ENCODE peak calls at places on chromosomes 4 and X, in five cellular contexts. P is upper lobe of right lung, W is K562, F is left lung, R is IMR-90. O is an unnamed sample.

GRCh38 chr4:53476232-53477037 is 99.0 kb downstream of the FIP1L1 start:
- ATAC-seq in P (no peak), W (peak), F (peak), R (peak), O (peak)

GRCh38 chr4:148182230-148182928 is 259.8 kb downstream of the NR3C2 start:
- ATAC-seq in P (no peak), W (no peak), F (no peak), R (no peak), O (no peak)

GRCh38 chr4:106986486-106986885 is 49.6 kb downstream of the DKK2 start:
- ATAC-seq in P (no peak), W (no peak), F (no peak), R (no peak), O (no peak)

GRCh38 chr4:122542411-122543236 is 78.2 kb downstream of the IL21 start:
- ATAC-seq in P (no peak), W (no peak), F (peak), R (no peak), O (no peak)

GRCh38 chr4:75009138-75009537 is 76.2 kb downstream of the PARM1 start:
- ATAC-seq in P (no peak), W (no peak), F (no peak), R (no peak), O (no peak)

GRCh38 chrX:100819534-100819836 is 706 bp upstream of the CSTF2 start:
- ATAC-seq in P (no peak), W (no peak), F (no peak), R (no peak), O (no peak)

GRCh38 chrX:96407501-96407900 is 277.1 kb upstream of the DIAPH2 start:
- ATAC-seq in P (no peak), W (no peak), F (peak), R (peak), O (peak)

GRCh38 chr4:89898304-89898716 is 3.7 kb downstream of the MMRN1 start:
- ATAC-seq in P (peak), W (no peak), F (peak), R (no peak), O (no peak)

GRCh38 chrX:143633530-143634372 is 2.1 kb downstream of the SLITRK4 start:
- ATAC-seq in P (peak), W (no peak), F (peak), R (no peak), O (peak)

GRCh38 chrX:19659929-19660328 is 144.6 kb upstream of the MAP3K15 start:
- ATAC-seq in P (no peak), W (no peak), F (no peak), R (no peak), O (no peak)

GRCh38 chr4:69832326-69833030 is 27.5 kb downstream of the SULT1E1 start:
- ATAC-seq in P (peak), W (no peak), F (peak), R (no peak), O (no peak)

GRCh38 chr4:137069473-137069872 is 462.8 kb downstream of the PCDH18 start:
- ATAC-seq in P (no peak), W (no peak), F (no peak), R (no peak), O (no peak)

GRCh38 chrX:149040873-149041535 is 464.1 kb downstream of the IDS start:
- ATAC-seq in P (no peak), W (no peak), F (no peak), R (no peak), O (no peak)

GRCh38 chr4:140070369-140070768 is 83.6 kb downstream of the MAML3 start:
- ATAC-seq in P (no peak), W (no peak), F (no peak), R (no peak), O (no peak)

GRCh38 chrX:150547511-150548115 is 20.8 kb upstream of the MTM1 start:
- ATAC-seq in P (peak), W (peak), F (peak), R (peak), O (peak)

GRCh38 chr4:70863099-70863790 is 23.6 kb upstream of the GRSF1 start:
- ATAC-seq in P (no peak), W (peak), F (no peak), R (peak), O (no peak)

GRCh38 chrX:53682885-53683555 is 3.5 kb downstream of the HUWE1 start:
- ATAC-seq in P (peak), W (peak), F (no peak), R (peak), O (no peak)

GRCh38 chr4:169756971-169757574 is 671 bp downstream of the HPF1 start:
- ATAC-seq in P (no peak), W (peak), F (peak), R (peak), O (peak)

GRCh38 chrX:72609313-72609712 is 36.7 kb upstream of the HDAC8 start:
- ATAC-seq in P (no peak), W (peak), F (no peak), R (peak), O (no peak)

DNA sequence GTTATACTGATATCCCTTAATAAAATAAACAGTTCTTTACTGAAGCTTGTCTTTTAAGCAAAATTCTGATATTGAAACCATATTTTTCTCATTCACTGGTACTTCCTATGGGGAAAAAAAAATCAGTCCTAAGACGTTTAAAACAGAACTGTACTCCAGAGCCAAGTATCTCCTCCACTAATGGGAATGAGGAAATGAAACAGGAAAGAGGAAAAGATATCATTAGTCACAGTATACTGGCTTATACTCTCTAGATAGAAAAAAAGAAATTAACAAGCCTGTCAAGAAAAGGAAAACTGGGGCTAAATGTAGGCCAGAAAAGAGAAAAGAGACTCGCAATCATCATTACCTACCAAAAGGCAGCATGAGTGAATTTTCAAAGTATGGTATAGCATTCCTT is 252.7 kb downstream of the CENPC start:
- ATAC-seq in P (no peak), W (no peak), F (no peak), R (no peak), O (no peak)
- H3K4me3 ChIP-seq in P (no peak), W (no peak), F (no peak), R (no peak), O (no peak)

DNA sequence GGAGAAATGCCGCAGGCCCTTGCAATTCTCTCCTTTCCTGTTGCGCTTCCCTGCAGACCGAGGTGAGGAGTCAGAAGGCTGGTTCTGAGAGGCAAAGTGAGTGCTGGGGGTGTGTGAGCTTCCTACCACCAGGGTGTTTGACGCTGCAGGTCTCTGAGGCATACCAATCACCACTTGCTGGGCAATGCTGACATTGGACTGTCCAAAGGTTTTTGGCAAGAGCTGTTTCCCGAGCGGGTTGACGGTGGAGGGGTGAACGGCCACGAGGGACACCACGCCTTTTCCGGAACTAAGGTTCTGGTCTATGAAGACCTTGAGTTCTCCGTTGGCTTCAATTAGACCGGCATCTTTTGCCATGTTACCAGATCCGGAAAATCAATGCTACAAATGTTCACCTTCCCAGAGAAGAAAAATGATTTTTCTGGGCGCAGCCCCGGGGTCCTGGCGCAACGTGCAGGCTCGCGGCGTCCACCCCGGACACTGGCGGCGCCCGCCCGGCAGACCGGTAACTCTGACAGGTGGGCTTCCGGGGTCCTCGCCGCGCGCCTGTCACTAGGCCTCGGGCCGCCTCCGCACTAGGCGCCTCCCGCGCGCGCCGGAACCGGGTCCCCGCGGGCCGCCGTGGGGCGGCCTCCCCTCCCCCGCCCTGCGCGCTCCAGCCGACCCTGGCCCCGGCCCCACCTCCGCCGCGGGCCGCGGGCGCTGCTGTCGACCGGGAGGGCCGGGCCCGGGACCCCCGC is 44.9 kb upstream of the FAM47C start:
- ATAC-seq in P (no peak), W (no peak), F (no peak), R (no peak), O (no peak)
- H3K4me3 ChIP-seq in P (no peak), W (no peak), F (no peak), R (no peak), O (no peak)

GRCh38 chrX:1453951-1454785 is 1.5 kb upstream of the ASMTL start:
- ATAC-seq in P (peak), W (peak), F (peak), R (peak), O (peak)
- H3K4me3 ChIP-seq in P (peak), W (no peak), F (peak), R (peak), O (peak)

DNA sequence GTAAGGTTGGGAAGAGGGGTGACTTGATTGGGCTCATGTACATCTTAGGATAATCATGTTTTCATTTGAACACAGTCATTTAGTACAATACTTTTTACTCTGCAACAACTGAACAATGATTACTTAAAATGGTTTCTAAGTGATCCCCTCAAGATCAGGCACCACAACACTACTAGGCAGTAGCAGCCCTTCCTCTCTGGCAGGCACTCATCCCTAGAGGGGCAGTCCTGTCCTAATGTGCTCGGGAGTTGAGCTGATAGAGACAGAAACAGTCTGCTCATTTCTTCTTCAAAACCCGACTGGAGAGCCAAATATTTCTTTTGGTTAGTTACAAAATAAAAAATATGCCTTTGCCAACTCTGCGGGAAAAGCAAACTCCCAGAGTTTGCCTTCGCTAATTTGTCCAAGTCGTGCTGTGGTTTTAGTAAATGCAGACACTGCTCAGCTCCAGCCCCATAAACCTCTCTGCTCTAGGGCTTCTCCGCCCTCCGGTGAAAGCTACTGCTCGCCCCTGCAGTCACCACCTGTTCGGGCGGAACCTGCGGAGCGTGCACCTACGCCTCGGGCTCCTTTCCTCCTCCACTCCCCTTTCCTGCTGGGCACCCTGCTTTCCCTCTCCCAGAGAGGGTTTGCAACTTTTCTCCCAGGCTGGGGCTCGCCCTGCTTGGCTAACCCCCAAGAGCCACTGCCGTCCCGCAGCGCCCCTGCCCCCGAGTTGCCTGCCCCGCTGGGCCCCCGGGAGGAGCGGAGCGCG is 524 bp upstream of the NPNT start:
- ATAC-seq in P (peak), W (no peak), F (peak), R (no peak), O (peak)
- H3K4me3 ChIP-seq in P (peak), W (no peak), F (peak), R (no peak), O (peak)

GRCh38 chrX:118726887-118727685 is at the start of gene IL13RA1:
- ATAC-seq in P (peak), W (peak), F (peak), R (peak), O (peak)

GRCh38 chrX:118724775-118725174 is 2.6 kb upstream of the IL13RA1 start:
- ATAC-seq in P (no peak), W (peak), F (no peak), R (no peak), O (no peak)

GRCh38 chrX:118727686-118728339 is 407 bp downstream of the IL13RA1 start:
- ATAC-seq in P (peak), W (peak), F (peak), R (peak), O (peak)

GRCh38 chrX:118730500-118731247 is 3.3 kb downstream of the IL13RA1 start:
- ATAC-seq in P (no peak), W (no peak), F (no peak), R (peak), O (no peak)

DNA sequence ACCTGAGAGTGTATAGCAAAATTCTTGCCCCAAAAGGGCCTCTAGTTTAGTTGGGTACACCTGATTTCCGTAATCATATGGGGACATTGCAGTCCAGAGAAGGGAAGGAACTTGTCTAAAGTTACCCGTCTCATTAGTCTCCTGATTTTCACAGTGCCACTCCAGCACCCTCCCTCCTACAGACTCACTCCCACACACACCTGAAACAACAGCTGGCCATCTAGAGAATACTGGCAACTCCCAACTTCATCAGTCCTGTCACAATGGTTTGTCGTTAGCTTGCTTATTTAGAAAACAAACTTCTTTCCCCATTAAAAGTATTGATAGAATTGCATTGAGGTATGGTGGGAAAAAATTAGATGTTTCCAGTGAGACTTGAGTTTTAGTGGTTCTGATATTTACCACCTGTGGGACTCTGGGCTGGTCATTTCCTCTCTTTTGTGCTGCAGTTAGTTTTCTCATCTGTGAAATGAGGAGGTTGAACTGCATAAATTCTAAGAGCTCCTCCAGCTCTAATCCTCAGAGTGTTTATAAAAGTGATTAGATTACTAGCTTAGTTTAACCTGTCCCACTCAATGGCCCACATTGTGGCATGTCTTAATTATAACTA is 1.7 kb downstream of the IL13RA1 start:
- ATAC-seq in P (no peak), W (no peak), F (no peak), R (no peak), O (no peak)
- H3K4me3 ChIP-seq in P (peak), W (no peak), F (no peak), R (no peak), O (peak)

DNA sequence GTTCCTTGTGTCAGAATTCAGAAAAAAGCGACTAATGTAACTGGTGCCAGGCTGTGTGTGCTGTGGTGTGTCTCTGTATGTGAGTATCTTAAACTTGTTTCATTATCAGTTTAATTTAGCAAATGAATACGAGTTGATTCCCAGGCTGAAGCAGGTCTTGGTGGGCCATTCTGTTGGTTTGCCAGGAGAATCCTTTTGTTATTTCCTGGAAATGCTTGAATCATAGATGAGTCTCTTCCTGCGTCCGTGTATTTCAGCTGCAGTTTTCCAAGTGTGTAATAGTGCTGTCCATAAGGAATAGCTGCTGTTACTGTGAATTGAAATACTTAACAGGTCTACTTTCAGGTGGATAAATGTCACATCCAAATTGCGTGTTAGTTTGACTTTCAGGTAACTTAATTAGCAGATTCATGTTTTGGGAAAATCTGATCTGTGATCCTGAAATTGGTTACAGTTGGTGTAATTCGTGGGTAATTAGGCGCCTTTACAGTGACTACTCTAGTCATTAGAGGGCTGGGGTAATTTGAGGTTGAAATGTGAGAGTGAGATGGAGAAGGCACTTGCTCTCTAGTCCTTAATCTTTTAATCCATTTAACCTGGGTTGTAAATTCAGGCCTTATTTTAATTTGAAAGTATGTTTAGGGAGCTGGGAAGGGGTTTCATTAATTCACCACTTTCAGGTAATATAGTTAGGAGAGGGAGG is 23.8 kb downstream of the TMEM131L start:
- ATAC-seq in P (no peak), W (no peak), F (no peak), R (no peak), O (no peak)
- H3K4me3 ChIP-seq in P (no peak), W (no peak), F (no peak), R (no peak), O (no peak)

GRCh38 chrX:135382260-135382659 is 39.5 kb upstream of the SMIM10L2A start:
- ATAC-seq in P (no peak), W (no peak), F (no peak), R (no peak), O (no peak)
- H3K4me3 ChIP-seq in P (no peak), W (no peak), F (no peak), R (no peak), O (no peak)

O was measured in gastroesophageal sphincter.